ENCODE peak calls at places on chromosome 11, in five cellular contexts. One of them, this sample, is unnamed.

GRCh38 chr11:76654310-76654851 is 16.2 kb downstream of the LRRC32 start:
- DNase-seq in endodermal cell: peak; percentile 28
- DNase-seq in sigmoid colon: peak; percentile 91
- DNase-seq in PC-3: no peak
- DNase-seq in pancreas: no peak
- DNase-seq in this sample: peak; percentile 35

GRCh38 chr11:83191491-83191890 is 2.0 kb upstream of the ANKRD42 start:
- DNase-seq in endodermal cell: no peak
- DNase-seq in sigmoid colon: no peak
- DNase-seq in PC-3: no peak
- DNase-seq in pancreas: no peak
- DNase-seq in this sample: no peak

GRCh38 chr11:116276051-116277044 is 496.4 kb downstream of the BUD13 start:
- DNase-seq in endodermal cell: peak; percentile 98
- DNase-seq in sigmoid colon: peak; percentile 85
- DNase-seq in PC-3: peak; percentile 67
- DNase-seq in pancreas: peak; percentile 93
- DNase-seq in this sample: peak; percentile 44

GRCh38 chr11:106276859-106277436 is 199.5 kb downstream of the AASDHPPT start:
- DNase-seq in endodermal cell: peak; percentile 62
- DNase-seq in sigmoid colon: no peak
- DNase-seq in PC-3: peak; percentile 62
- DNase-seq in pancreas: no peak
- DNase-seq in this sample: peak; percentile 56

GRCh38 chr11:35390737-35391682 is 28.3 kb downstream of the SLC1A2 start:
- DNase-seq in endodermal cell: no peak
- DNase-seq in sigmoid colon: no peak
- DNase-seq in PC-3: peak; percentile 92
- DNase-seq in pancreas: no peak
- DNase-seq in this sample: peak; percentile 88

GRCh38 chr11:130850185-130850944 is 65.9 kb downstream of the SNX19 start:
- DNase-seq in endodermal cell: no peak
- DNase-seq in sigmoid colon: no peak
- DNase-seq in PC-3: peak; percentile 55
- DNase-seq in pancreas: no peak
- DNase-seq in this sample: no peak

GRCh38 chr11:11752688-11753087 is 89.1 kb upstream of the USP47 start:
- DNase-seq in endodermal cell: no peak
- DNase-seq in sigmoid colon: no peak
- DNase-seq in PC-3: no peak
- DNase-seq in pancreas: no peak
- DNase-seq in this sample: no peak

GRCh38 chr11:118907749-118908106 is 18.0 kb downstream of the BCL9L start:
- DNase-seq in endodermal cell: peak; percentile 74
- DNase-seq in sigmoid colon: no peak
- DNase-seq in PC-3: no peak
- DNase-seq in pancreas: no peak
- DNase-seq in this sample: no peak

GRCh38 chr11:94767701-94768601 is at the start of gene AMOTL1:
- DNase-seq in endodermal cell: peak; percentile 98
- DNase-seq in sigmoid colon: peak; percentile 96
- DNase-seq in PC-3: peak; percentile 96
- DNase-seq in pancreas: peak; percentile 94
- DNase-seq in this sample: peak; percentile 86

GRCh38 chr11:58658553-58659080 is 36.2 kb downstream of the CNTF start:
- DNase-seq in endodermal cell: no peak
- DNase-seq in sigmoid colon: no peak
- DNase-seq in PC-3: peak; percentile 31
- DNase-seq in pancreas: no peak
- DNase-seq in this sample: no peak

GRCh38 chr11:116649268-116649667 is 123.5 kb downstream of the BUD13 start:
- DNase-seq in endodermal cell: no peak
- DNase-seq in sigmoid colon: no peak
- DNase-seq in PC-3: no peak
- DNase-seq in pancreas: no peak
- DNase-seq in this sample: no peak

GRCh38 chr11:113387605-113388211 is at the start of gene ANKK1:
- DNase-seq in endodermal cell: peak; percentile 92
- DNase-seq in sigmoid colon: no peak
- DNase-seq in PC-3: no peak
- DNase-seq in pancreas: peak; percentile 74
- DNase-seq in this sample: no peak

GRCh38 chr11:128210148-128210940 is 377.0 kb downstream of the ETS1 start:
- DNase-seq in endodermal cell: peak; percentile 68
- DNase-seq in sigmoid colon: no peak
- DNase-seq in PC-3: peak; percentile 100
- DNase-seq in pancreas: no peak
- DNase-seq in this sample: peak; percentile 100

GRCh38 chr11:64742940-64743590 is 877 bp downstream of the RASGRP2 start:
- DNase-seq in endodermal cell: peak; percentile 90
- DNase-seq in sigmoid colon: peak; percentile 92
- DNase-seq in PC-3: peak; percentile 73
- DNase-seq in pancreas: peak; percentile 94
- DNase-seq in this sample: peak; percentile 31

GRCh38 chr11:120205596-120206161 is 5.2 kb upstream of the OAF start:
- DNase-seq in endodermal cell: no peak
- DNase-seq in sigmoid colon: no peak
- DNase-seq in PC-3: peak; percentile 64
- DNase-seq in pancreas: no peak
- DNase-seq in this sample: peak; percentile 65

GRCh38 chr11:72904016-72904415 is 89.8 kb downstream of the ATG16L2 start:
- DNase-seq in endodermal cell: no peak
- DNase-seq in sigmoid colon: no peak
- DNase-seq in PC-3: no peak
- DNase-seq in pancreas: no peak
- DNase-seq in this sample: no peak

GRCh38 chr11:123475478-123475877 is 45.4 kb downstream of the GRAMD1B start:
- DNase-seq in endodermal cell: peak; percentile 60
- DNase-seq in sigmoid colon: peak; percentile 18
- DNase-seq in PC-3: peak; percentile 72
- DNase-seq in pancreas: no peak
- DNase-seq in this sample: peak; percentile 63

GRCh38 chr11:20601221-20601914 is 2.0 kb downstream of the SLC6A5 start:
- DNase-seq in endodermal cell: peak; percentile 79
- DNase-seq in sigmoid colon: no peak
- DNase-seq in PC-3: no peak
- DNase-seq in pancreas: no peak
- DNase-seq in this sample: no peak

GRCh38 chr11:2713721-2714462 is 14.1 kb upstream of the KCNQ1OT1 start:
- DNase-seq in endodermal cell: no peak
- DNase-seq in sigmoid colon: no peak
- DNase-seq in PC-3: no peak
- DNase-seq in pancreas: no peak
- DNase-seq in this sample: no peak

GRCh38 chr11:15845261-15845660 is 511.1 kb downstream of the SOX6 start:
- DNase-seq in endodermal cell: peak; percentile 83
- DNase-seq in sigmoid colon: no peak
- DNase-seq in PC-3: no peak
- DNase-seq in pancreas: no peak
- DNase-seq in this sample: no peak

GRCh38 chr11:8356216-8356615 is 92.5 kb upstream of the LMO1 start:
- DNase-seq in endodermal cell: no peak
- DNase-seq in sigmoid colon: no peak
- DNase-seq in PC-3: no peak
- DNase-seq in pancreas: peak; percentile 33
- DNase-seq in this sample: no peak

GRCh38 chr11:2775626-2776350 is 76.0 kb upstream of the KCNQ1OT1 start:
- DNase-seq in endodermal cell: peak; percentile 26
- DNase-seq in sigmoid colon: peak; percentile 49
- DNase-seq in PC-3: no peak
- DNase-seq in pancreas: peak; percentile 53
- DNase-seq in this sample: no peak

GRCh38 chr11:17528906-17529813 is 15.1 kb downstream of the USH1C start:
- DNase-seq in endodermal cell: no peak
- DNase-seq in sigmoid colon: no peak
- DNase-seq in PC-3: no peak
- DNase-seq in pancreas: no peak
- DNase-seq in this sample: peak; percentile 14

GRCh38 chr11:56783448-56784041 is 35.0 kb upstream of the OR9G4 start:
- DNase-seq in endodermal cell: no peak
- DNase-seq in sigmoid colon: no peak
- DNase-seq in PC-3: peak; percentile 86
- DNase-seq in pancreas: no peak
- DNase-seq in this sample: peak; percentile 80

GRCh38 chr11:110290591-110291334 is 5.7 kb downstream of the RDX start:
- DNase-seq in endodermal cell: no peak
- DNase-seq in sigmoid colon: no peak
- DNase-seq in PC-3: no peak
- DNase-seq in pancreas: no peak
- DNase-seq in this sample: no peak

GRCh38 chr11:12195773-12196172 is 85.4 kb downstream of the MICAL2 start:
- DNase-seq in endodermal cell: no peak
- DNase-seq in sigmoid colon: no peak
- DNase-seq in PC-3: no peak
- DNase-seq in pancreas: no peak
- DNase-seq in this sample: no peak

GRCh38 chr11:33732176-33732575 is 4.0 kb downstream of the CD59 start:
- DNase-seq in endodermal cell: no peak
- DNase-seq in sigmoid colon: no peak
- DNase-seq in PC-3: no peak
- DNase-seq in pancreas: no peak
- DNase-seq in this sample: no peak

GRCh38 chr11:33735426-33736147 is 636 bp downstream of the CD59 start:
- DNase-seq in endodermal cell: peak; percentile 62
- DNase-seq in sigmoid colon: no peak
- DNase-seq in PC-3: no peak
- DNase-seq in pancreas: peak; percentile 65
- DNase-seq in this sample: peak; percentile 42

GRCh38 chr11:33734441-33735165 is 1.6 kb downstream of the CD59 start:
- DNase-seq in endodermal cell: no peak
- DNase-seq in sigmoid colon: no peak
- DNase-seq in PC-3: peak; percentile 63
- DNase-seq in pancreas: no peak
- DNase-seq in this sample: peak; percentile 63

GRCh38 chr11:33735166-33735425 is 1.1 kb downstream of the CD59 start:
- DNase-seq in endodermal cell: no peak
- DNase-seq in sigmoid colon: no peak
- DNase-seq in PC-3: no peak
- DNase-seq in pancreas: no peak
- DNase-seq in this sample: no peak

GRCh38 chr11:33733978-33734377 is 2.2 kb downstream of the CD59 start:
- DNase-seq in endodermal cell: no peak
- DNase-seq in sigmoid colon: no peak
- DNase-seq in PC-3: no peak
- DNase-seq in pancreas: no peak
- DNase-seq in this sample: peak; percentile 40
- H3K4me3 ChIP-seq in endodermal cell: peak overlapping the region; percentile 4
- H3K4me3 ChIP-seq in sigmoid colon: peak overlapping the region; percentile 87
- H3K4me3 ChIP-seq in PC-3: peak overlapping the region; percentile 85
- H3K4me3 ChIP-seq in pancreas: peak overlapping the region; percentile 62
- H3K4me3 ChIP-seq in this sample: peak overlapping the region; percentile 86

GRCh38 chr11:86790073-86790727 is 10.1 kb upstream of the PRSS23 start:
- DNase-seq in endodermal cell: no peak
- DNase-seq in sigmoid colon: no peak
- DNase-seq in PC-3: peak; percentile 49
- DNase-seq in pancreas: no peak
- DNase-seq in this sample: no peak
- TF ChIP-seq CTCF in endodermal cell: no peak
- TF ChIP-seq CTCF in sigmoid colon: no peak
- TF ChIP-seq CTCF in PC-3: no peak
- TF ChIP-seq CTCF in pancreas: no peak
- TF ChIP-seq CTCF in this sample: no peak

GRCh38 chr11:704189-704798 is 1.7 kb upstream of the EPS8L2 start:
- DNase-seq in endodermal cell: no peak
- DNase-seq in sigmoid colon: no peak
- DNase-seq in PC-3: no peak
- DNase-seq in pancreas: no peak
- DNase-seq in this sample: no peak

GRCh38 chr11:706957-707816 is 1.2 kb downstream of the EPS8L2 start:
- DNase-seq in endodermal cell: peak; percentile 85
- DNase-seq in sigmoid colon: no peak
- DNase-seq in PC-3: peak; percentile 31
- DNase-seq in pancreas: peak; percentile 70
- DNase-seq in this sample: peak; percentile 12

GRCh38 chr11:706439-706956 is 467 bp downstream of the EPS8L2 start:
- DNase-seq in endodermal cell: peak; percentile 79
- DNase-seq in sigmoid colon: no peak
- DNase-seq in PC-3: peak; percentile 65
- DNase-seq in pancreas: peak; percentile 74
- DNase-seq in this sample: peak; percentile 43

GRCh38 chr11:704799-705645 is 1.0 kb upstream of the EPS8L2 start:
- DNase-seq in endodermal cell: peak; percentile 78
- DNase-seq in sigmoid colon: peak; percentile 69
- DNase-seq in PC-3: peak; percentile 75
- DNase-seq in pancreas: peak; percentile 86
- DNase-seq in this sample: no peak

GRCh38 chr11:705646-706438 is at the start of gene EPS8L2:
- DNase-seq in endodermal cell: peak; percentile 76
- DNase-seq in sigmoid colon: peak; percentile 72
- DNase-seq in PC-3: peak; percentile 66
- DNase-seq in pancreas: peak; percentile 88
- DNase-seq in this sample: no peak
- H3K4me3 ChIP-seq in endodermal cell: peak within 1 kb of the TSS; percentile 75
- H3K4me3 ChIP-seq in sigmoid colon: peak within 1 kb of the TSS; percentile 53
- H3K4me3 ChIP-seq in PC-3: peak within 1 kb of the TSS; percentile 97
- H3K4me3 ChIP-seq in pancreas: peak within 1 kb of the TSS; percentile 80
- H3K4me3 ChIP-seq in this sample: peak within 1 kb of the TSS; percentile 42

GRCh38 chr11:13354335-13354734 is 76.7 kb downstream of the BMAL1 start:
- DNase-seq in endodermal cell: peak; percentile 85
- DNase-seq in sigmoid colon: no peak
- DNase-seq in PC-3: peak; percentile 40
- DNase-seq in pancreas: no peak
- DNase-seq in this sample: peak; percentile 44
- TF ChIP-seq CTCF in endodermal cell: peak; percentile 75
- TF ChIP-seq CTCF in sigmoid colon: no peak
- TF ChIP-seq CTCF in PC-3: peak; percentile 60
- TF ChIP-seq CTCF in pancreas: no peak
- TF ChIP-seq CTCF in this sample: peak; percentile 43

GRCh38 chr11:111571829-111572501 is 30.3 kb upstream of the SIK2 start:
- DNase-seq in endodermal cell: no peak
- DNase-seq in sigmoid colon: no peak
- DNase-seq in PC-3: peak; percentile 45
- DNase-seq in pancreas: no peak
- DNase-seq in this sample: no peak
- H3K4me3 ChIP-seq in endodermal cell: no peak overlapping the region
- H3K4me3 ChIP-seq in sigmoid colon: no peak overlapping the region
- H3K4me3 ChIP-seq in PC-3: no peak overlapping the region
- H3K4me3 ChIP-seq in pancreas: no peak overlapping the region
- H3K4me3 ChIP-seq in this sample: no peak overlapping the region